ENCODE peak calls at places on chromosome 19, in five cellular contexts. G is activated CD4-positive, alpha-beta T cell treated with anti-CD3 and anti-CD28 coated beads, Interleukin-2, amount 50 U/mL, for 48 hours; O is ELR; C is left ventricle myocardium superior; N is SK-MEL-5. F is an unnamed sample.

GRCh38 chr19:43639507-43640423 is at the start of gene CADM4:
- DNase-seq in G (peak; percentile 43), O (peak; percentile 28), C (peak; percentile 50), N (no peak), F (peak; percentile 29)

GRCh38 chr19:49554701-49555181 is 25.6 kb downstream of the NOSIP start:
- DNase-seq in G (peak; percentile 69), O (no peak), C (peak; percentile 30), N (no peak), F (no peak)

GRCh38 chr19:34732548-34733255 is 1.3 kb upstream of the ZNF181 start:
- DNase-seq in G (no peak), O (no peak), C (peak; percentile 30), N (no peak), F (no peak)

GRCh38 chr19:33350538-33351309 is 22.8 kb upstream of the CEBPG start:
- DNase-seq in G (no peak), O (peak; percentile 65), C (no peak), N (peak; percentile 33), F (no peak)

GRCh38 chr19:55528030-55528801 is 8.7 kb downstream of the SBK2 start:
- DNase-seq in G (no peak), O (no peak), C (no peak), N (no peak), F (no peak)

GRCh38 chr19:50669319-50670101 is 20.3 kb downstream of the C19orf81 start:
- DNase-seq in G (peak; percentile 62), O (peak; percentile 46), C (peak; percentile 41), N (peak; percentile 54), F (no peak)

GRCh38 chr19:13057744-13058143 is 44.9 kb downstream of the LYL1 start:
- DNase-seq in G (no peak), O (no peak), C (no peak), N (no peak), F (no peak)

GRCh38 chr19:55391191-55391670 is 5.5 kb downstream of the RPL28 start:
- DNase-seq in G (no peak), O (no peak), C (no peak), N (no peak), F (no peak)

GRCh38 chr19:13887529-13887928 is 10.6 kb downstream of the NANOS3 start:
- DNase-seq in G (no peak), O (peak; percentile 53), C (no peak), N (no peak), F (no peak)

GRCh38 chr19:5108866-5109265 is 140.0 kb downstream of the KDM4B start:
- DNase-seq in G (no peak), O (no peak), C (no peak), N (no peak), F (no peak)

GRCh38 chr19:5296021-5296420 is 44.6 kb downstream of the PTPRS start:
- DNase-seq in G (no peak), O (no peak), C (no peak), N (no peak), F (no peak)

GRCh38 chr19:5086232-5086631 is 117.3 kb downstream of the KDM4B start:
- DNase-seq in G (no peak), O (no peak), C (no peak), N (no peak), F (no peak)

GRCh38 chr19:28199323-28199722 is 1013.6 kb downstream of the UQCRFS1 start:
- DNase-seq in G (no peak), O (no peak), C (no peak), N (no peak), F (no peak)

GRCh38 chr19:56080669-56081401 is 40.3 kb downstream of the ZNF787 start:
- DNase-seq in G (peak; percentile 86), O (peak; percentile 75), C (peak; percentile 90), N (peak; percentile 70), F (no peak)

GRCh38 chr19:35545855-35546381 is 492 bp downstream of the TMEM147 start:
- DNase-seq in G (peak; percentile 82), O (peak; percentile 64), C (peak; percentile 54), N (peak; percentile 38), F (no peak)

GRCh38 chr19:46303702-46304397 is 7.0 kb downstream of the HIF3A start:
- DNase-seq in G (peak; percentile 6), O (peak; percentile 43), C (peak; percentile 75), N (peak; percentile 33), F (peak; percentile 95)

GRCh38 chr19:14375582-14376291 is 5.5 kb upstream of the ADGRE5 start:
- DNase-seq in G (no peak), O (no peak), C (peak; percentile 69), N (no peak), F (no peak)

GRCh38 chr19:16896913-16897571 is 8.2 kb downstream of the F2RL3 start:
- DNase-seq in G (peak; percentile 77), O (peak; percentile 88), C (peak; percentile 94), N (peak; percentile 86), F (peak; percentile 77)

GRCh38 chr19:15332311-15332996 is at the start of gene BRD4:
- DNase-seq in G (peak; percentile 76), O (peak; percentile 76), C (peak; percentile 90), N (peak; percentile 45), F (peak; percentile 38)

GRCh38 chr19:46646402-46646801 is 10.4 kb upstream of the GNG8 start:
- DNase-seq in G (no peak), O (no peak), C (no peak), N (no peak), F (no peak)